ENCODE peak calls at places on chromosomes 5 and 9, in four cellular contexts. S, F, T and Z are unnamed samples.

GRCh38 chr5:58300346-58300745 is 159.5 kb downstream of the PLK2 start:
- DNase-seq in S (no peak), T (no peak), F (no peak), Z (no peak)

GRCh38 chr9:27150758-27151431 is 41.9 kb downstream of the TEK start:
- DNase-seq in S (no peak), F (no peak), T (no peak), Z (no peak)

GRCh38 chr9:86282979-86283535 is 719 bp upstream of the ISCA1 start:
- DNase-seq in F (no peak), T (peak; percentile 79), S (no peak), Z (peak; percentile 20)

GRCh38 chr9:38284039-38284767 is 108.3 kb upstream of the ALDH1B1 start:
- DNase-seq in S (no peak), T (no peak), F (no peak), Z (no peak)

GRCh38 chr5:135212361-135213033 is 178.5 kb upstream of the PITX1 start:
- DNase-seq in T (no peak), S (no peak), F (no peak), Z (no peak)

GRCh38 chr5:125708583-125708982 is 714.6 kb upstream of the GRAMD2B start:
- DNase-seq in S (no peak), F (no peak), T (no peak), Z (no peak)

GRCh38 chr5:176360894-176361436 is 599 bp downstream of the KIAA1191 start:
- DNase-seq in S (no peak), T (peak; percentile 11), F (peak; percentile 26), Z (no peak)

GRCh38 chr9:98575379-98576346 is 133.1 kb downstream of the GABBR2 start:
- DNase-seq in S (no peak), T (peak; percentile 76), F (no peak), Z (no peak)

GRCh38 chr5:135178476-135179155 is 144.6 kb upstream of the PITX1 start:
- DNase-seq in S (no peak), T (no peak), F (no peak), Z (no peak)

GRCh38 chr5:36418172-36418979 is 116.7 kb upstream of the RANBP3L start:
- DNase-seq in T (no peak), F (no peak), S (no peak), Z (no peak)

GRCh38 chr9:114684036-114684435 is 2.0 kb upstream of the TEX48 start:
- DNase-seq in F (no peak), T (no peak), S (no peak), Z (no peak)

GRCh38 chr9:107425110-107426025 is 64.2 kb downstream of the KLF4 start:
- DNase-seq in T (peak; percentile 43), F (peak; percentile 82), S (no peak), Z (peak; percentile 81)

GRCh38 chr5:149217802-149218153 is 53.9 kb upstream of the AFAP1L1 start:
- DNase-seq in F (no peak), S (no peak), T (no peak), Z (no peak)

GRCh38 chr9:132622144-132622543 is 39.7 kb downstream of the BARHL1 start:
- DNase-seq in F (peak; percentile 16), T (peak; percentile 45), S (no peak), Z (no peak)

GRCh38 chr5:149785341-149785740 is 55.2 kb downstream of the PPARGC1B start:
- DNase-seq in S (no peak), F (no peak), T (no peak), Z (no peak)

GRCh38 chr5:100903036-100903887 is at the start of gene ST8SIA4:
- DNase-seq in T (peak; percentile 62), S (peak; percentile 84), F (peak; percentile 63), Z (peak; percentile 60)

GRCh38 chr5:83476470-83476817 is 4.9 kb downstream of the VCAN start:
- DNase-seq in T (no peak), S (no peak), F (no peak), Z (no peak)
- H3K4me3 ChIP-seq in T (peak overlapping the region; percentile 96), S (no peak overlapping the region), F (no peak overlapping the region), Z (no peak overlapping the region)

GRCh38 chr5:157108961-157109360 is at the start of gene HAVCR2:
- DNase-seq in F (peak; percentile 61), S (peak; percentile 52), T (no peak), Z (peak; percentile 38)
- H3K27ac ChIP-seq in F (peak within 1 kb of the TSS; percentile 76), S (peak within 1 kb of the TSS; percentile 71), T (no peak within 1 kb of the TSS), Z (no peak within 1 kb of the TSS)

GRCh38 chr5:168827636-168828035 is 248.5 kb upstream of the PANK3 start:
- DNase-seq in S (no peak), F (no peak), T (no peak), Z (no peak)
- H3K4me3 ChIP-seq in S (no peak overlapping the region), F (no peak overlapping the region), T (no peak overlapping the region), Z (no peak overlapping the region)

DNA sequence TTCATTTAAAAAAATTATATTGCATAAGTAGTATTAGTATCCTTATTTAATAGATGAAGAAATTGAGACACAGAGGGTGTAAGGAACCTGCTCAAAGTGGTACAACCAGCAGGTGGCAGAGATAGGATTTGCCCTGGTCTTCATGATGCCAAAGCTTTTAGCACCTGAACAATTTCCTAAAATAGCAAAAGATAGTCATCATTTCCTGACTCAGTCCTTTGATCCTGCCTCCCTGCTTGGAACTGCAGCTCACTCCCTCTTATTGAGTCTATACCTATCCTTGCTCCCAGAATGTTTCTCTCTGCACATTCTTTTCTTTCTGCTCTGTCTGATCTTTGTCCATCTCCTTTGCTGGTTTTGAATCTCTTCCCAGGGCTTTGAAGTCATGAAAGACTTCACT is 155.8 kb downstream of the FRMD3 start:
- DNase-seq in T (no peak), S (no peak), F (no peak), Z (no peak)
- H3K27ac ChIP-seq in T (no peak overlapping the region), S (no peak overlapping the region), F (no peak overlapping the region), Z (no peak overlapping the region)

DNA sequence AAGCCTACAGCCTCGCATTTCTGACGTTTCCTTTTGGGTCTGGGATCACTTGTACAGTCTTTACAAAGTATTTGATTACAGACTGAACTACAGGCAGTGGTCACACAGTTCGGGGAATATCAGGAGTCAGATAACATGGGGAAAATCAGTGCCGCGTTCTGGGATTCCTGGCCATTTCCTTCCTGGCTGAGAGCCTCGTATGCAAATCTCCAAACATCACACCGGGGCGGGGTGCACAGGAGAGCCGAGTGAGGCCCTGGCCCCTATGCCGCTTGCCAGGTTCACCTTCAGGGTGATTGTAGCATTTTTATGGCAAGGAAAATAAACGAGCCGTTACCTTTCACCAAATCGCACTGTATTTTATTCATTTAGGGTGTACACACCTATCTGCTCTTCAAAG is 29.6 kb upstream of the SLC9A3 start:
- DNase-seq in F (no peak), T (no peak), S (no peak), Z (no peak)
- H3K4me3 ChIP-seq in F (no peak overlapping the region), T (no peak overlapping the region), S (no peak overlapping the region), Z (no peak overlapping the region)

GRCh38 chr5:11251242-11251641 is 490.2 kb upstream of the DAP start:
- DNase-seq in T (no peak), S (no peak), F (no peak), Z (no peak)
- H3K27ac ChIP-seq in T (no peak overlapping the region), S (no peak overlapping the region), F (no peak overlapping the region), Z (no peak overlapping the region)

DNA sequence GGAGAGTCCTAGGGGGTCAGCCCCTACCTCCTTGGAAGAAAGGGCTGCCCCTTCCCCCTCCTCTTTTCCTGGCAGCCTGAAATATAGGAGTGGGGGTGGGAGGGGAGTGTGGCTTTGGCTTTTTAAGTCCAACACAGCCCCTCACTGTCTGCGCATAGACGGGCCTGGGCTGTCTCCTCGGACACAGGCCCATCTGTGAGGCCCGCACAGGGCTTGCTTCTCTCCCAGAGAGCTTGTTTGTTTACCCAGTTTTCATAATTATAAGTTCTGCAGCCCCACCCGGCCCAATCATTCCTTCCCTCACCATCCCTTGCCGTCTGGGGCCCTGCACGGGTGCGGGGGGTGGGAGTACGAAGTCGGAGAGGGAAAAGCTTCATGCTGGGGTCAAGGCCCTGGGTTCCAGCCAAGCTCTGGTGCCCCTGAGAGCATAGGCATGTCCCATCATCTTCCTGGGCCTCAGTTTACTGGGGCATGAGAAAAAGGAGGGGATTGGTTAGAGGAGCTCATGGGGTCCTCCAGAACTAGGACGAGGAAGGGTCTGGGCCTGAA is 54.0 kb upstream of the STXBP1 start:
- DNase-seq in S (no peak), T (no peak), F (no peak), Z (no peak)
- H3K4me3 ChIP-seq in S (no peak overlapping the region), T (no peak overlapping the region), F (no peak overlapping the region), Z (no peak overlapping the region)